ENCODE peak calls at places on chromosomes 4 and X, in four cellular contexts. One of them, this sample, is unnamed.

GRCh38 chrX:16743604-16744325 is 24.4 kb downstream of the SYAP1 start:
- DNase-seq in body of pancreas: no peak
- DNase-seq in fibroblast of the aortic adventitia: peak; percentile 72
- DNase-seq in Panc1: no peak
- DNase-seq in this sample: no peak

GRCh38 chr4:160370046-160370445 is 1267.2 kb downstream of the RAPGEF2 start:
- DNase-seq in body of pancreas: no peak
- DNase-seq in fibroblast of the aortic adventitia: no peak
- DNase-seq in Panc1: no peak
- DNase-seq in this sample: peak; percentile 13

GRCh38 chr4:108003964-108004630 is 14.4 kb downstream of the HADH start:
- DNase-seq in body of pancreas: no peak
- DNase-seq in fibroblast of the aortic adventitia: no peak
- DNase-seq in Panc1: no peak
- DNase-seq in this sample: no peak

GRCh38 chr4:176277162-176277904 is 8.3 kb upstream of the ASB5 start:
- DNase-seq in body of pancreas: peak; percentile 74
- DNase-seq in fibroblast of the aortic adventitia: peak; percentile 76
- DNase-seq in Panc1: no peak
- DNase-seq in this sample: no peak

GRCh38 chr4:106409901-106410889 is 41.6 kb upstream of the GIMD1 start:
- DNase-seq in body of pancreas: no peak
- DNase-seq in fibroblast of the aortic adventitia: no peak
- DNase-seq in Panc1: no peak
- DNase-seq in this sample: no peak

GRCh38 chr4:122584517-122584916 is 36.3 kb downstream of the IL21 start:
- DNase-seq in body of pancreas: no peak
- DNase-seq in fibroblast of the aortic adventitia: peak; percentile 91
- DNase-seq in Panc1: no peak
- DNase-seq in this sample: no peak

GRCh38 chrX:73930300-73930699 is 367.3 kb downstream of the CHIC1 start:
- DNase-seq in body of pancreas: no peak
- DNase-seq in fibroblast of the aortic adventitia: no peak
- DNase-seq in Panc1: no peak
- DNase-seq in this sample: no peak

GRCh38 chr4:55575513-55575912 is 16.5 kb downstream of the PDCL2 start:
- DNase-seq in body of pancreas: no peak
- DNase-seq in fibroblast of the aortic adventitia: no peak
- DNase-seq in Panc1: no peak
- DNase-seq in this sample: no peak

GRCh38 chr4:8374851-8375649 is 65.5 kb downstream of the ACOX3 start:
- DNase-seq in body of pancreas: no peak
- DNase-seq in fibroblast of the aortic adventitia: no peak
- DNase-seq in Panc1: no peak
- DNase-seq in this sample: no peak

GRCh38 chr4:113080050-113080449 is 30.6 kb downstream of the ANK2 start:
- DNase-seq in body of pancreas: no peak
- DNase-seq in fibroblast of the aortic adventitia: peak; percentile 24
- DNase-seq in Panc1: no peak
- DNase-seq in this sample: peak; percentile 67

GRCh38 chr4:113604955-113605354 is 156.6 kb downstream of the CAMK2D start:
- DNase-seq in body of pancreas: no peak
- DNase-seq in fibroblast of the aortic adventitia: no peak
- DNase-seq in Panc1: no peak
- DNase-seq in this sample: no peak

GRCh38 chr4:184838249-184839074 is 12.7 kb upstream of the ACSL1 start:
- DNase-seq in body of pancreas: no peak
- DNase-seq in fibroblast of the aortic adventitia: peak; percentile 20
- DNase-seq in Panc1: no peak
- DNase-seq in this sample: no peak

GRCh38 chr4:97560009-97560408 is 583.3 kb downstream of the STPG2 start:
- DNase-seq in body of pancreas: no peak
- DNase-seq in fibroblast of the aortic adventitia: no peak
- DNase-seq in Panc1: no peak
- DNase-seq in this sample: no peak

GRCh38 chr4:32962100-32962499 is 2241.9 kb downstream of the PCDH7 start:
- DNase-seq in body of pancreas: no peak
- DNase-seq in fibroblast of the aortic adventitia: no peak
- DNase-seq in Panc1: no peak
- DNase-seq in this sample: no peak

GRCh38 chrX:48919947-48920712 is 1.3 kb upstream of the PIM2 start:
- DNase-seq in body of pancreas: no peak
- DNase-seq in fibroblast of the aortic adventitia: no peak
- DNase-seq in Panc1: no peak
- DNase-seq in this sample: no peak

GRCh38 chr4:2402053-2402452 is 16.4 kb downstream of the ZFYVE28 start:
- DNase-seq in body of pancreas: peak; percentile 84
- DNase-seq in fibroblast of the aortic adventitia: peak; percentile 36
- DNase-seq in Panc1: no peak
- DNase-seq in this sample: no peak

GRCh38 chr4:117626664-117627063 is 407.6 kb upstream of the NDST3 start:
- DNase-seq in body of pancreas: no peak
- DNase-seq in fibroblast of the aortic adventitia: no peak
- DNase-seq in Panc1: no peak
- DNase-seq in this sample: no peak

GRCh38 chr4:94882756-94883155 is 125.0 kb downstream of the BMPR1B start:
- DNase-seq in body of pancreas: no peak
- DNase-seq in fibroblast of the aortic adventitia: no peak
- DNase-seq in Panc1: no peak
- DNase-seq in this sample: no peak

GRCh38 chrX:102832661-102833060 is 104.4 kb upstream of the RAB40AL start:
- DNase-seq in body of pancreas: no peak
- DNase-seq in fibroblast of the aortic adventitia: peak; percentile 29
- DNase-seq in Panc1: no peak
- DNase-seq in this sample: no peak

GRCh38 chr4:6658635-6659075 is 18.2 kb downstream of the MRFAP1 start:
- DNase-seq in body of pancreas: peak; percentile 23
- DNase-seq in fibroblast of the aortic adventitia: no peak
- DNase-seq in Panc1: no peak
- DNase-seq in this sample: no peak

GRCh38 chr4:1815997-1816860 is 23.1 kb downstream of the FGFR3 start:
- DNase-seq in body of pancreas: no peak
- DNase-seq in fibroblast of the aortic adventitia: no peak
- DNase-seq in Panc1: no peak
- DNase-seq in this sample: no peak

GRCh38 chrX:38662640-38663039 is 101.3 kb downstream of the TSPAN7 start:
- DNase-seq in body of pancreas: no peak
- DNase-seq in fibroblast of the aortic adventitia: no peak
- DNase-seq in Panc1: no peak
- DNase-seq in this sample: no peak

GRCh38 chrX:30821116-30821515 is 67.9 kb downstream of the TAB3 start:
- DNase-seq in body of pancreas: no peak
- DNase-seq in fibroblast of the aortic adventitia: no peak
- DNase-seq in Panc1: no peak
- DNase-seq in this sample: no peak

GRCh38 chr4:105967058-105967658 is 71.9 kb downstream of the NPNT start:
- DNase-seq in body of pancreas: no peak
- DNase-seq in fibroblast of the aortic adventitia: no peak
- DNase-seq in Panc1: no peak
- DNase-seq in this sample: no peak

GRCh38 chr4:140018931-140019618 is 134.9 kb downstream of the MAML3 start:
- DNase-seq in body of pancreas: no peak
- DNase-seq in fibroblast of the aortic adventitia: no peak
- DNase-seq in Panc1: peak; percentile 60
- DNase-seq in this sample: no peak

GRCh38 chr4:175947117-175947722 is 118.4 kb upstream of the WDR17 start:
- DNase-seq in body of pancreas: no peak
- DNase-seq in fibroblast of the aortic adventitia: peak; percentile 60
- DNase-seq in Panc1: no peak
- DNase-seq in this sample: no peak

GRCh38 chr4:102623622-102624021 is 122.5 kb downstream of the NFKB1 start:
- DNase-seq in body of pancreas: no peak
- DNase-seq in fibroblast of the aortic adventitia: peak; percentile 67
- DNase-seq in Panc1: no peak
- DNase-seq in this sample: no peak

DNA sequence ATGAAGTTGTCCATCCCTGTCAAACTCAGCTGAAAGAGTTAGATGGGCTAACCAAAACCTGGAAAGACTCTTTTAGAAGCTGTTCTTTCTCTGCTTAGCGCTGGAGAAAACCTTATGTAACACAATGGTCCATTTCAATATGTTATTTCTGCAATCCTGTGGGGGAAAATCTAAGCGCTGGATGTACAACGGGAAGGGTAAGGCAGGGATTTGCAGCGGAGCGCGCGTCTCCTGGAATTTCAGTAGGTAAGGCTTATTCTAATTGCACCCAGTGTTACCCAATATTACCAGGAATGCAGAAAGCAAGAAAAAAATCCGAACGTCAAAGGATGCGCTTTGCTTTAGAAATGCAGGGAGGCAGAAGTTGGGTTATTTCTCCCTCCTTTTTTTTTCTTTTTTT is 2.0 kb downstream of the HS3ST1 start:
- DNase-seq in body of pancreas: no peak
- DNase-seq in fibroblast of the aortic adventitia: peak; percentile 41
- DNase-seq in Panc1: no peak
- DNase-seq in this sample: no peak
- H3K4me3 ChIP-seq in body of pancreas: no peak overlapping the region
- H3K4me3 ChIP-seq in fibroblast of the aortic adventitia: peak overlapping the region; percentile 67
- H3K4me3 ChIP-seq in Panc1: no peak overlapping the region
- H3K4me3 ChIP-seq in this sample: peak overlapping the region; percentile 87

DNA sequence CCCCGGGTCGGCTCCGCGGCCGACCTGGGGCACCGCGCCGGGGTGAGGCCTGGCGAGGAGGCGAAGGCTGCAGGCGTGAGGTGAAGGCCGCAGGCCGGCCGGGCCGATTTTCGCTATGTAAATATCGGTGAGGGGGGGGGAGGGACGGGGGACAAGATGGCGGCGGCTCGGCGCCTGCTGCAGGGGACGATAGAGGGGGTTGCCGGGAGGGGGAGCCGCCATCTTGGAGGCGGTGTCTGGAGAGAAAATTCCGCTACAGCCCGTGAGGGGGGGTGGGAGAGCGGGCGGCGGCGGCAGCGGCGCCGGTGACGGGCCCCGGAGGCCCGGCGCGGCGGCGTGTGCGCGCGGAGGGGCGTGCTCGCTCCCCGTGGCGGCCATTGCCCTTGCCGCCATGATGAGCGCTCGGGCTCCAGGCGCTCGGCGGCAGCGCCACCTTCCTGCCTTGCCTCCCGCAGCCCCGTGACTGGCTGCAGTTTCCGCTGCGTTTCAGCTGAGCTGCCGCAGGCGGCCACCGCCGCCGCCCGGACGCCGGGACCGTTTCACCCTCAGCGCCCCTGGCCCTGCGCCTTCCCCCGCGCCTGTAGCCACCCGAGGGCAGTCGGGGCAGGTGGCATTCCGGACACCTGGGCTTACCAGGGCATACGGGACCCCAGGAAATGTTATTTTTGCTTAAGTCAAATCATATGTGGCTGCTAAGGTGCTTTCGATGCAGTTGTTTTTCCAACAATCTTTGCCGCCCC is 692 bp downstream of the ZFX start:
- DNase-seq in body of pancreas: peak; percentile 93
- DNase-seq in fibroblast of the aortic adventitia: peak; percentile 92
- DNase-seq in Panc1: no peak
- DNase-seq in this sample: no peak
- TF ChIP-seq CTCF in body of pancreas: peak; percentile 22
- TF ChIP-seq CTCF in fibroblast of the aortic adventitia: peak; percentile 33
- TF ChIP-seq CTCF in Panc1: peak; percentile 60
- TF ChIP-seq CTCF in this sample: peak; percentile 13

GRCh38 chrX:9430346-9430745 is 34.5 kb upstream of the TBL1X start:
- DNase-seq in body of pancreas: no peak
- DNase-seq in fibroblast of the aortic adventitia: no peak
- DNase-seq in Panc1: no peak
- DNase-seq in this sample: no peak
- H3K4me3 ChIP-seq in body of pancreas: no peak overlapping the region
- H3K4me3 ChIP-seq in fibroblast of the aortic adventitia: no peak overlapping the region
- H3K4me3 ChIP-seq in Panc1: no peak overlapping the region
- H3K4me3 ChIP-seq in this sample: no peak overlapping the region

DNA sequence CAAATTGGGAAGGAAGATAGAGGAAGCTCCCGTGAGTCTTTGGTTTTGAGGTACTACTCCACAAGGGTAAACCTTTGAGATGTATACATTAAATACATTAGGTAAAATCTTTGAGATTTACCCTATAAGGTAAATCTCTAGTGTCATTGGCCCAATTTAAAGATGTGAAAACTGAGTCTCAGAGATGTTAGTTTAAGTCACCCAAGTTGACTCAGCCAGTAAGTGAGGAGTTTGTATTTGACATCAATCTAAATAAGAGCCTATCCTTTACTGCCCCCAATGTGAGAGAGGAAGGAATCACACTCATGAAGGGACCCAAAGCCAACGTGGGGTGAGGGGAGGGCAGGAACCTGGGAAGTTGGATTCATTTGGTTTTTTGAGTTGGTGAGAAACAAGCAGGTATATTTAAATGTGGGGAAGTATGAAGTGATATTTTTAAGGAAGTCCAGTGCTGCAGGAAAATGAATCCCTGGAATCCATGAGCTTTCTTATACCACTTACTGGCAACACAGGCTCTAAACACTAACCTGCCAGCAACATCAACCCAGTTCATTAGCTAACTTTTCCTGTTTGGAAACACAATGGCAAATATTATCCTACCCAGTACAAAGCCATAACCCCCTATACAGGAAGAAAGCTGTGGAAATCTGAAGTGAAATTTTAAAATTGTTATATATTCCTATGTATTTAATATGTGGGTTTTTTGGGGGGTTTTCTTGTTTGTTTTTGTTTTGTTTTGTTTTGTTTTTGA is 55.3 kb downstream of the PALLD start:
- DNase-seq in body of pancreas: no peak
- DNase-seq in fibroblast of the aortic adventitia: peak; percentile 16
- DNase-seq in Panc1: no peak
- DNase-seq in this sample: no peak
- TF ChIP-seq CTCF in body of pancreas: no peak
- TF ChIP-seq CTCF in fibroblast of the aortic adventitia: no peak
- TF ChIP-seq CTCF in Panc1: peak; percentile 36
- TF ChIP-seq CTCF in this sample: peak; percentile 30

GRCh38 chr4:79851625-79852304 is 221.3 kb downstream of the ANTXR2 start:
- DNase-seq in body of pancreas: no peak
- DNase-seq in fibroblast of the aortic adventitia: peak; percentile 75
- DNase-seq in Panc1: no peak
- DNase-seq in this sample: no peak
- H3K4me3 ChIP-seq in body of pancreas: no peak overlapping the region
- H3K4me3 ChIP-seq in fibroblast of the aortic adventitia: no peak overlapping the region
- H3K4me3 ChIP-seq in Panc1: no peak overlapping the region
- H3K4me3 ChIP-seq in this sample: no peak overlapping the region